ENCODE peak calls at places on chromosomes 16 and 17, in six cellular contexts. One of them, this sample, is unnamed.

GRCh38 chr16:47873434-47873833 is 282.4 kb downstream of the ABCC12 start:
- DNase-seq in germinal center: no peak
- DNase-seq in T-helper 9 cell: no peak
- DNase-seq in GM04504: no peak
- DNase-seq in Caki2: no peak
- DNase-seq in GM23248: no peak
- DNase-seq in this sample: no peak

GRCh38 chr16:73196670-73197069 is 148.7 kb upstream of the ZFHX3 start:
- DNase-seq in germinal center: peak
- DNase-seq in T-helper 9 cell: no peak
- DNase-seq in GM04504: no peak
- DNase-seq in Caki2: peak
- DNase-seq in GM23248: peak
- DNase-seq in this sample: peak

GRCh38 chr17:14119546-14119945 is 50.2 kb downstream of the COX10 start:
- DNase-seq in germinal center: no peak
- DNase-seq in T-helper 9 cell: no peak
- DNase-seq in GM04504: no peak
- DNase-seq in Caki2: no peak
- DNase-seq in GM23248: no peak
- DNase-seq in this sample: no peak

GRCh38 chr16:31451681-31452351 is 7.5 kb upstream of the ARMC5 start:
- DNase-seq in germinal center: no peak
- DNase-seq in T-helper 9 cell: no peak
- DNase-seq in GM04504: no peak
- DNase-seq in Caki2: peak
- DNase-seq in GM23248: peak
- DNase-seq in this sample: peak

GRCh38 chr17:16100737-16101400 is 101.2 kb downstream of the TTC19 start:
- DNase-seq in germinal center: no peak
- DNase-seq in T-helper 9 cell: no peak
- DNase-seq in GM04504: no peak
- DNase-seq in Caki2: no peak
- DNase-seq in GM23248: no peak
- DNase-seq in this sample: no peak

GRCh38 chr17:68378202-68379149 is 78.8 kb downstream of the WIPI1 start:
- DNase-seq in germinal center: no peak
- DNase-seq in T-helper 9 cell: no peak
- DNase-seq in GM04504: peak
- DNase-seq in Caki2: peak
- DNase-seq in GM23248: peak
- DNase-seq in this sample: peak

GRCh38 chr16:75591001-75591852 is 25.0 kb downstream of the GABARAPL2 start:
- DNase-seq in germinal center: no peak
- DNase-seq in T-helper 9 cell: no peak
- DNase-seq in GM04504: peak
- DNase-seq in Caki2: no peak
- DNase-seq in GM23248: peak
- DNase-seq in this sample: no peak

GRCh38 chr17:50482110-50482509 is 3.5 kb downstream of the RSAD1 start:
- DNase-seq in germinal center: no peak
- DNase-seq in T-helper 9 cell: no peak
- DNase-seq in GM04504: no peak
- DNase-seq in Caki2: no peak
- DNase-seq in GM23248: no peak
- DNase-seq in this sample: no peak

GRCh38 chr16:78628526-78628925 is 529.1 kb downstream of the WWOX start:
- DNase-seq in germinal center: no peak
- DNase-seq in T-helper 9 cell: no peak
- DNase-seq in GM04504: no peak
- DNase-seq in Caki2: no peak
- DNase-seq in GM23248: no peak
- DNase-seq in this sample: no peak

GRCh38 chr17:80891096-80892018 is 100.3 kb upstream of the CHMP6 start:
- DNase-seq in germinal center: peak
- DNase-seq in T-helper 9 cell: peak
- DNase-seq in GM04504: peak
- DNase-seq in Caki2: peak
- DNase-seq in GM23248: peak
- DNase-seq in this sample: peak

GRCh38 chr17:2750721-2751120 is 1.3 kb upstream of the CCDC92B start:
- DNase-seq in germinal center: no peak
- DNase-seq in T-helper 9 cell: no peak
- DNase-seq in GM04504: no peak
- DNase-seq in Caki2: no peak
- DNase-seq in GM23248: no peak
- DNase-seq in this sample: no peak

GRCh38 chr17:81144423-81144781 is 20.9 kb upstream of the PVALEF start:
- DNase-seq in germinal center: no peak
- DNase-seq in T-helper 9 cell: no peak
- DNase-seq in GM04504: no peak
- DNase-seq in Caki2: no peak
- DNase-seq in GM23248: no peak
- DNase-seq in this sample: no peak

GRCh38 chr17:62819511-62820221 is 11.6 kb upstream of the MARCHF10 start:
- DNase-seq in germinal center: no peak
- DNase-seq in T-helper 9 cell: no peak
- DNase-seq in GM04504: peak
- DNase-seq in Caki2: peak
- DNase-seq in GM23248: peak
- DNase-seq in this sample: peak

GRCh38 chr17:37483311-37484039 is 6.2 kb upstream of the DUSP14 start:
- DNase-seq in germinal center: no peak
- DNase-seq in T-helper 9 cell: no peak
- DNase-seq in GM04504: peak
- DNase-seq in Caki2: no peak
- DNase-seq in GM23248: peak
- DNase-seq in this sample: peak

GRCh38 chr16:19118938-19119431 is 5.2 kb downstream of the ITPRIPL2 start:
- DNase-seq in germinal center: peak
- DNase-seq in T-helper 9 cell: no peak
- DNase-seq in GM04504: peak
- DNase-seq in Caki2: peak
- DNase-seq in GM23248: peak
- DNase-seq in this sample: peak

GRCh38 chr16:49854227-49855203 is 1.4 kb downstream of the ZNF423 start:
- DNase-seq in germinal center: peak
- DNase-seq in T-helper 9 cell: no peak
- DNase-seq in GM04504: no peak
- DNase-seq in Caki2: no peak
- DNase-seq in GM23248: peak
- DNase-seq in this sample: no peak

GRCh38 chr16:31513126-31513525 is 4.9 kb upstream of the RUSF1 start:
- DNase-seq in germinal center: no peak
- DNase-seq in T-helper 9 cell: no peak
- DNase-seq in GM04504: peak
- DNase-seq in Caki2: peak
- DNase-seq in GM23248: peak
- DNase-seq in this sample: peak

GRCh38 chr17:82830249-82830661 is 9.6 kb downstream of the ZNF750 start:
- DNase-seq in germinal center: no peak
- DNase-seq in T-helper 9 cell: no peak
- DNase-seq in GM04504: no peak
- DNase-seq in Caki2: no peak
- DNase-seq in GM23248: no peak
- DNase-seq in this sample: no peak

GRCh38 chr17:28385037-28385797 is 13.7 kb downstream of the SARM1 start:
- DNase-seq in germinal center: no peak
- DNase-seq in T-helper 9 cell: no peak
- DNase-seq in GM04504: no peak
- DNase-seq in Caki2: no peak
- DNase-seq in GM23248: no peak
- DNase-seq in this sample: no peak